ENCODE peak calls at places on chromosomes 16 and 17, in four cellular contexts. E is lower lobe of right lung, T is PC-3, B is breast epithelium. Q is an unnamed sample.
A peak's percentile ranks its signal among the peaks of the same experiment; 100 is the strongest.

GRCh38 chr17:45997624-45998023 is 1.4 kb upstream of the STH start:
- DNase-seq in E (no peak), T (peak; percentile 36), B (no peak), Q (no peak)

GRCh38 chr17:143785-144281 is 6.5 kb downstream of the SCGB1C2 start:
- DNase-seq in E (peak; percentile 85), T (peak; percentile 79), B (peak; percentile 89), Q (peak; percentile 51)

GRCh38 chr16:67845291-67846062 is 1.3 kb upstream of the NUTF2 start:
- DNase-seq in E (no peak), T (no peak), B (no peak), Q (no peak)

GRCh38 chr16:30061195-30061554 is 4.4 kb upstream of the ALDOA start:
- DNase-seq in E (no peak), T (no peak), B (no peak), Q (no peak)

GRCh38 chr16:28260193-28260592 is 32.1 kb upstream of the SBK1 start:
- DNase-seq in E (no peak), T (no peak), B (no peak), Q (peak; percentile 81)

GRCh38 chr16:8194795-8195194 is 395.5 kb downstream of the TMEM114 start:
- DNase-seq in E (no peak), T (no peak), B (no peak), Q (no peak)

GRCh38 chr17:4333041-4333440 is 33.4 kb downstream of the UBE2G1 start:
- DNase-seq in E (no peak), T (no peak), B (no peak), Q (no peak)

GRCh38 chr17:333626-334396 is 18.8 kb downstream of the RPH3AL start:
- DNase-seq in E (peak; percentile 71), T (no peak), B (no peak), Q (peak; percentile 78)

DNA sequence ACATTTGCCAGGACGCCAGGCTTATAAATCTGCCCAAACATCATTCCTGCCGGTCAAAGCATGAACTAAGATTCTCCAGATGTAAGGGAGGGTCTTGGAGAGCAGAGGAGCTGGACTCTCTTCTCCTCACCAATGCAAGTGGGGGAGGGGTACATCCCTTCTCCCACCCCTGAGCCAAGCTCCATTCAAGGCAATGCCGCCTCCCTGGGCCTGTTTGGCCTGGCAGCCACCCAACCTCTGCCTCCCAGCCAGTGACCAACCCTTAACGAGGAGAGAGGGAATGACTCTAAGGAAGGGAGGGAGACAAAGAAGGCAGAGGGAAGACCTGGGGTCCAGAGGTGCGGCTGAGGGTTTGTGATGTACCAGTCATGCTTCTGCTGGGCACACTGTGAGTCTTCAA is 13.8 kb downstream of the C17orf50 start:
- DNase-seq in E (peak; percentile 63), T (peak; percentile 39), B (no peak), Q (no peak)
- H3K4me1 ChIP-seq in E (peaks cover 50% of the 10 kb centered on the region), T (peaks cover 10% of the 10 kb centered on the region), B (no peaks in the 10 kb centered on the region), Q (no peaks in the 10 kb centered on the region)

GRCh38 chr16:72474511-72475123 is 302.7 kb upstream of the PMFBP1 start:
- DNase-seq in E (no peak), T (peak; percentile 73), B (no peak), Q (no peak)
- H3K27ac ChIP-seq in E (no peak overlapping the region), T (no peak overlapping the region), B (no peak overlapping the region), Q (no peak overlapping the region)

GRCh38 chr17:48043171-48043570 is 5.0 kb upstream of the NFE2L1 start:
- DNase-seq in E (no peak), T (peak; percentile 40), B (no peak), Q (no peak)

GRCh38 chr17:48037036-48037881 is at the start of gene COPZ2:
- DNase-seq in E (peak; percentile 81), T (no peak), B (peak; percentile 68), Q (no peak)

GRCh38 chr17:48036693-48037035 is 933 bp downstream of the COPZ2 start:
- DNase-seq in E (no peak), T (no peak), B (no peak), Q (no peak)

GRCh38 chr17:48038687-48039086 is 1.1 kb upstream of the COPZ2 start:
- DNase-seq in E (no peak), T (no peak), B (no peak), Q (no peak)

GRCh38 chr17:48037924-48038323 is 327 bp upstream of the COPZ2 start:
- DNase-seq in E (no peak), T (no peak), B (no peak), Q (no peak)
- H3K4me3 ChIP-seq in E (peak overlapping the region; percentile 34), T (peak overlapping the region; percentile 37), B (peak overlapping the region; percentile 61), Q (peak overlapping the region; percentile 84)

DNA sequence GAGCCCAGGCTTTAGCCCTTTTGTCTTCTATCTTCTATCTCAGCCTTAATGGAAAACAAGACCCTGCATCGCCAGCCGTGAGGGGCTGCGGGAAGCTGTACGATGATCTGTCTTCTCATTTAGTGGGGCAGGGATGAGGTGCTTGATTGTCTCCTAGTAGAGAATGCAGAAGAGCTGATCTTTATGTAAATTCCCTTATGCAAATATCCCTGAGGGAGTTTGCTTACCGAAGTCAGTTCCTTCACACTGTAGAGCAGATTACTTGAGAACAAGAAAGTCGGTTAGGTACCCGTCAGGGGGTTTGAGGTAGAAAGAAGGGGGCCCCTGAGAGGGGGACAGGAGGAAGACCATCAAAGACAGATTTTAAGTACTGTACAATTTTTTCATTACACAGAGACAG is 66.2 kb downstream of the IRF8 start:
- DNase-seq in E (no peak), T (no peak), B (no peak), Q (no peak)
- H3K4me1 ChIP-seq in E (peaks cover 12% of the 10 kb centered on the region), T (no peaks in the 10 kb centered on the region), B (no peaks in the 10 kb centered on the region), Q (no peaks in the 10 kb centered on the region)